ENCODE peak calls at places on chromosome 3, in nine cellular contexts. B is T-helper 2 cell; L is Panc1; X is AG09319; U is heart left ventricle; V is central memory CD4-positive, alpha-beta T cell; K is upper lobe of right lung; H is activated T-cell treated with anti-CD3 and anti-CD28 coated beads for 24 hours; A is mesothelial cell of epicardium. M is an unnamed sample.

GRCh38 chr3:31448035-31448881 is 84.5 kb upstream of the STT3B start:
- DNase-seq in B (no peak), L (no peak), X (no peak), U (no peak), V (peak; percentile 9), K (peak; percentile 66), H (no peak), A (no peak), M (no peak)

GRCh38 chr3:108976058-108976457 is 22.4 kb upstream of the GUCA1C start:
- DNase-seq in B (no peak), L (no peak), X (no peak), U (no peak), V (no peak), K (no peak), H (no peak), A (no peak), M (no peak)

GRCh38 chr3:20105513-20106280 is 65.5 kb downstream of the KAT2B start:
- DNase-seq in B (no peak), L (no peak), X (no peak), U (no peak), V (no peak), K (no peak), H (no peak), A (no peak), M (no peak)

GRCh38 chr3:182349051-182349450 is 444.3 kb upstream of the ATP11B start:
- DNase-seq in B (no peak), L (no peak), X (no peak), U (no peak), V (no peak), K (no peak), H (no peak), A (no peak), M (no peak)

GRCh38 chr3:170529912-170530311 is 56.0 kb downstream of the SLC7A14 start:
- DNase-seq in B (no peak), L (no peak), X (no peak), U (no peak), V (no peak), K (no peak), H (no peak), A (no peak), M (no peak)

GRCh38 chr3:126746395-126747177 is 42.5 kb downstream of the CHCHD6 start:
- DNase-seq in B (no peak), L (no peak), X (no peak), U (peak; percentile 85), V (no peak), K (peak; percentile 79), H (no peak), A (no peak), M (no peak)

GRCh38 chr3:100024520-100025303 is 89.6 kb downstream of the FILIP1L start:
- DNase-seq in B (no peak), L (no peak), X (no peak), U (no peak), V (no peak), K (no peak), H (no peak), A (no peak), M (no peak)

GRCh38 chr3:14200276-14200675 is 21.7 kb downstream of the LSM3 start:
- DNase-seq in B (no peak), L (no peak), X (no peak), U (no peak), V (no peak), K (no peak), H (no peak), A (no peak), M (no peak)

GRCh38 chr3:55964491-55964980 is 477.4 kb upstream of the WNT5A start:
- DNase-seq in B (no peak), L (no peak), X (no peak), U (no peak), V (no peak), K (no peak), H (no peak), A (no peak), M (no peak)